ENCODE peak calls at places on chromosomes 13 and 19, in four cellular contexts. One of them, this sample, is unnamed.

GRCh38 chr13:62320129-62320724 is 904.6 kb upstream of the PCDH20 start:
- DNase-seq in right atrium auricular region: no peak
- DNase-seq in mesenteric fat pad: no peak
- DNase-seq in brain microvascular endothelial cell: peak; percentile 24
- DNase-seq in this sample: peak; percentile 27

GRCh38 chr13:65965496-65965895 is 1264.6 kb downstream of the PCDH9 start:
- DNase-seq in right atrium auricular region: no peak
- DNase-seq in mesenteric fat pad: no peak
- DNase-seq in brain microvascular endothelial cell: peak; percentile 24
- DNase-seq in this sample: no peak

GRCh38 chr13:48490241-48490640 is 42.6 kb downstream of the RCBTB2 start:
- DNase-seq in right atrium auricular region: no peak
- DNase-seq in mesenteric fat pad: no peak
- DNase-seq in brain microvascular endothelial cell: no peak
- DNase-seq in this sample: no peak

GRCh38 chr19:13778847-13779246 is 4.6 kb downstream of the C19orf53 start:
- DNase-seq in right atrium auricular region: no peak
- DNase-seq in mesenteric fat pad: no peak
- DNase-seq in brain microvascular endothelial cell: no peak
- DNase-seq in this sample: no peak

GRCh38 chr13:100560498-100561215 is 27.9 kb downstream of the GGACT start:
- DNase-seq in right atrium auricular region: no peak
- DNase-seq in mesenteric fat pad: no peak
- DNase-seq in brain microvascular endothelial cell: no peak
- DNase-seq in this sample: no peak

GRCh38 chr13:49560270-49561063 is 24.9 kb downstream of the RCBTB1 start:
- DNase-seq in right atrium auricular region: no peak
- DNase-seq in mesenteric fat pad: no peak
- DNase-seq in brain microvascular endothelial cell: peak; percentile 39
- DNase-seq in this sample: peak; percentile 14

GRCh38 chr13:29159871-29160270 is 339.7 kb downstream of the MTUS2 start:
- DNase-seq in right atrium auricular region: no peak
- DNase-seq in mesenteric fat pad: no peak
- DNase-seq in brain microvascular endothelial cell: no peak
- DNase-seq in this sample: no peak

GRCh38 chr19:58009301-58009665 is 6.7 kb upstream of the ZNF606 start:
- DNase-seq in right atrium auricular region: no peak
- DNase-seq in mesenteric fat pad: no peak
- DNase-seq in brain microvascular endothelial cell: no peak
- DNase-seq in this sample: no peak

GRCh38 chr13:42574011-42574410 is at the start of gene TNFSF11:
- DNase-seq in right atrium auricular region: no peak
- DNase-seq in mesenteric fat pad: no peak
- DNase-seq in brain microvascular endothelial cell: no peak
- DNase-seq in this sample: no peak

GRCh38 chr13:80011448-80012212 is 329.3 kb downstream of the SPRY2 start:
- DNase-seq in right atrium auricular region: no peak
- DNase-seq in mesenteric fat pad: no peak
- DNase-seq in brain microvascular endothelial cell: no peak
- DNase-seq in this sample: no peak

GRCh38 chr13:80547885-80548284 is 207.0 kb upstream of the SPRY2 start:
- DNase-seq in right atrium auricular region: no peak
- DNase-seq in mesenteric fat pad: no peak
- DNase-seq in brain microvascular endothelial cell: peak; percentile 37
- DNase-seq in this sample: no peak

This sample was measured in RWPE1.